ENCODE peak calls at places on chromosomes 16 and 17, in seven cellular contexts. W, K, U, M, R, B and O are unnamed samples. For H3K4me1 and H3K9me3, the result is how much of the 10 kb centered on the place peaks cover.

GRCh38 chr17:4704991-4705390 is 1.1 kb upstream of the PELP1 start:
- DNase-seq in R (no peak), M (no peak), W (no peak), B (no peak), K (no peak), U (no peak), O (no peak)

GRCh38 chr17:17868637-17869522 is 32.1 kb upstream of the SREBF1 start:
- DNase-seq in B (no peak), K (no peak), R (peak), W (no peak), M (no peak), U (peak), O (no peak)

GRCh38 chr16:53999123-53999522 is 287.5 kb downstream of the IRX3 start:
- DNase-seq in R (peak), B (no peak), K (no peak), M (no peak), U (no peak), W (no peak), O (no peak)

GRCh38 chr16:10218490-10219206 is 36.4 kb upstream of the GRIN2A start:
- DNase-seq in K (no peak), U (no peak), M (no peak), R (no peak), B (no peak), W (no peak), O (no peak)

GRCh38 chr16:2032285-2033056 is 5.8 kb downstream of the NHERF2 start:
- DNase-seq in W (no peak), U (no peak), M (no peak), R (no peak), B (no peak), K (no peak), O (peak)

GRCh38 chr17:65057520-65058075 is 1.1 kb upstream of the GNA13 start:
- DNase-seq in B (no peak), W (no peak), M (no peak), R (no peak), K (no peak), U (peak), O (peak)

GRCh38 chr16:11715246-11715947 is 27.3 kb downstream of the TXNDC11 start:
- DNase-seq in B (no peak), K (no peak), M (no peak), R (no peak), W (no peak), U (no peak), O (no peak)

GRCh38 chr16:14284930-14285541 is 213.9 kb downstream of the MRTFB start:
- DNase-seq in B (no peak), R (peak), W (peak), M (no peak), K (peak), U (no peak), O (no peak)

GRCh38 chr17:40307001-40307690 is 1.8 kb upstream of the RARA start:
- DNase-seq in U (peak), R (peak), B (peak), K (no peak), W (no peak), M (peak), O (peak)

GRCh38 chr16:11639925-11640899 is 28.0 kb upstream of the SNN start:
- DNase-seq in U (peak), B (no peak), R (peak), W (peak), K (peak), M (no peak), O (peak)

GRCh38 chr17:48517478-48517877 is 13.3 kb downstream of the HOXB1 start:
- DNase-seq in M (no peak), W (no peak), U (no peak), K (no peak), B (no peak), R (no peak), O (no peak)

GRCh38 chr17:6496636-6497441 is 52.6 kb downstream of the PIMREG start:
- DNase-seq in K (no peak), M (peak), R (no peak), B (no peak), U (no peak), W (no peak), O (no peak)

GRCh38 chr17:46106966-46107644 is 86.1 kb downstream of the KANSL1 start:
- DNase-seq in B (no peak), M (no peak), K (no peak), R (peak), U (no peak), W (no peak), O (no peak)

GRCh38 chr16:72967941-72968340 is 80.0 kb downstream of the ZFHX3 start:
- DNase-seq in W (no peak), U (no peak), K (no peak), R (no peak), B (no peak), M (no peak), O (no peak)

GRCh38 chr17:72187544-72187943 is 66.7 kb downstream of the SOX9 start:
- DNase-seq in W (no peak), K (peak), R (peak), M (no peak), U (no peak), B (no peak), O (peak)

GRCh38 chr16:46896314-46896968 is 12.3 kb downstream of the GPT2 start:
- DNase-seq in R (no peak), B (peak), K (no peak), U (no peak), W (no peak), M (no peak), O (no peak)

GRCh38 chr17:60678118-60678444 is 430 bp downstream of the BCAS3 start:
- DNase-seq in K (no peak), M (no peak), W (no peak), R (no peak), U (no peak), B (no peak), O (no peak)

GRCh38 chr17:78826836-78827509 is 13.6 kb downstream of the USP36 start:
- DNase-seq in M (no peak), K (peak), R (no peak), B (no peak), U (no peak), W (no peak), O (no peak)

GRCh38 chr16:21301168-21301894 is 23.2 kb upstream of the CRYM start:
- DNase-seq in B (peak), K (peak), U (peak), W (peak), M (peak), R (peak), O (peak)

GRCh38 chr16:68823401-68823800 is 19.9 kb upstream of the TANGO6 start:
- DNase-seq in W (no peak), M (no peak), K (no peak), B (no peak), U (no peak), R (peak), O (no peak)

GRCh38 chr16:22337849-22338248 is 36.6 kb downstream of the CDR2 start:
- DNase-seq in W (no peak), U (no peak), K (no peak), M (no peak), R (no peak), B (no peak), O (no peak)

GRCh38 chr17:9022553-9023388 is 1.5 kb downstream of the NTN1 start:
- DNase-seq in U (no peak), M (no peak), W (no peak), K (no peak), B (peak), R (peak), O (no peak)

GRCh38 chr17:38912221-38912813 is 13.1 kb upstream of the LASP1NB start:
- DNase-seq in U (peak), K (no peak), W (no peak), R (no peak), B (peak), M (peak), O (no peak)

GRCh38 chr17:63286254-63286653 is 159.9 kb downstream of the CYB561 start:
- DNase-seq in K (no peak), B (no peak), W (no peak), U (no peak), M (no peak), R (no peak), O (no peak)

GRCh38 chr16:22814330-22815105 is 556 bp downstream of the HS3ST2 start:
- DNase-seq in U (no peak), R (peak), K (peak), M (no peak), B (peak), W (no peak), O (no peak)

GRCh38 chr17:72387487-72387886 is 266.7 kb downstream of the SOX9 start:
- DNase-seq in R (no peak), B (no peak), K (no peak), W (peak), U (no peak), M (no peak), O (no peak)

GRCh38 chr16:68737046-68737729 is at the start of gene CDH1:
- DNase-seq in U (no peak), R (peak), W (peak), B (peak), K (no peak), M (peak), O (peak)

GRCh38 chr17:70473049-70473448 is 303.7 kb downstream of the KCNJ2 start:
- DNase-seq in M (no peak), K (no peak), U (no peak), B (no peak), W (no peak), R (no peak), O (no peak)

GRCh38 chr17:63419949-63420867 is 25.9 kb downstream of the CYB561 start:
- DNase-seq in K (no peak), M (no peak), B (no peak), U (no peak), R (no peak), W (no peak), O (no peak)

GRCh38 chr17:50213026-50214015 is 11.9 kb upstream of the COL1A1 start:
- DNase-seq in B (peak), K (peak), U (peak), R (peak), M (no peak), W (no peak), O (no peak)
- H3K4me1 ChIP-seq in B (under half), K (half or more), U (under half), R (under half), M (under half), W (under half), O (under half)

DNA sequence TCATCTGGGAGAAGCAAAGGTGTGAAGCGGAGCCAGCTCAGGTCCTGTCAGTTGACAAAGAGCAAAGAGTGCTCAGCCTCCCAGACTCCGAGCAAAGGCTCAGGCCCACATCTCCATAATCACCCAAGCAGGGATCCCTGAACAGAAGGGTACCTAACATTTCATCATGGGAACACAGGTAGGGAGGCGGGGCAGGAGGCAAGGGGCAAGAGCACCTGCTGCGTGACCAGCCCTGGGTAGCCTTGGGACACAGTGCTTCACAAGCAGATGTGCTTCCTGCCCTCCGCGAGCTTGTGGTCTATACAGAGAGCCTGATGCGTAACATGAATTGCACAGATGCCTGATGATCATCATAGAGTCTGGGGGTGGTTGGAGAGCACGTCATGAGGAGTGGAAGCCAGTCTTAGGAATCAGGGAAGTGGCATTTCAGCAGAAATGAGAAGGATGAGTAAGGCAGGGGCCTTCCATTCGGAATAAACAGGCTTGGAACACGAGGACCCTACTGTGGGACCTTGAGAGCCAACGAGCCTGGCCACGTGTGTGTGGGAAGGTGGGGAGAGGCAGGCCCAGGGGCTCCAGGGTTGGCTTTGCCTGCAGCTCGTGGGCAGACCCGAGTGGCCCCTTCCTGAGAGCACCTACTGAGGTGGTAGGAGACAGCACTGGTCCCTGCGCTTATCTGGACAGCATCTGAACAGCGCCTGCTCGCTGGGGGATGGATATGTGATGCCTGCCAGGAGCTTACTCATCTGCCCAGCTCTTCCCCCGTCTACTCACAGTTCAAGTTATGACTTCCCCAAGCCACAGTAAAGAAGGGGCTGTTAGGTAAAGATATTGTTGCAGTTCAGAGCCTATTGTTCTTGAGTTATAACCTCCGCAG is 125.8 kb downstream of the CCDC182 start:
- DNase-seq in M (no peak), R (no peak), U (no peak), W (no peak), K (no peak), B (peak), O (no peak)
- H3K9me3 ChIP-seq in M (under half), R (under half), U (under half), W (under half), K (under half), B (under half), O (under half)

GRCh38 chr17:2054740-2055493 is at the start of gene HIC1:
- DNase-seq in B (peak), U (peak), W (no peak), M (peak), R (peak), K (peak), O (peak)

GRCh38 chr17:2053380-2054261 is 1.3 kb upstream of the HIC1 start:
- DNase-seq in K (peak), R (peak), B (peak), W (no peak), U (peak), M (peak), O (peak)

GRCh38 chr17:2056221-2057129 is 1.6 kb downstream of the HIC1 start:
- DNase-seq in B (no peak), M (peak), R (peak), K (no peak), W (no peak), U (peak), O (no peak)

GRCh38 chr17:2055494-2056220 is 754 bp downstream of the HIC1 start:
- DNase-seq in M (peak), U (peak), B (no peak), K (no peak), R (no peak), W (no peak), O (peak)

DNA sequence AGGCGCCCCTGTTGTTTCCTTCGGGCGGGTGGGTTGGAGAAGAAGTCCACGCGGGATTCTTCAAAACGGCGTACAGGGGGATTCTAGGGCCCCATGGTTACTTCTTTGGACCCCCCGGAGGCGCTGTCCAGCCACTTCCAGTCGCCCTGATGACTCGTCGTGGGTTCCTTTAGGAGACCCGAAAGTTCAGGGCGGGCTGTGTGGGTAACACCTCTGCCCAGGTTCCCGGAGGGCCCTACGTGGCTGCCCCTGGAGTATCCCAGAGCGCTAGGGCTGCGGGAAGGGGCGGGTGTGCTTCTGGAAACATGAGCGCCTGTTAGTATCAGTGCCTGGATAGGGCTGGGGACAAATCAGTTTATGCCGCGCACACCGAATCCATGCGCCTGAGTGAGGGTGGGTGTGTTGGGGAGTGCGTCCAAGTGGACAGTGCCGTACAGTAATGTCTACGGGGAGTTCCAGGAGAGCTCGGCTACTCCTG is 602 bp upstream of the HIC1 start:
- DNase-seq in W (peak), K (peak), U (peak), B (peak), R (no peak), M (peak), O (peak)
- H3K4me3 ChIP-seq in W (peak), K (peak), U (peak), B (no peak), R (peak), M (peak), O (no peak)

DNA sequence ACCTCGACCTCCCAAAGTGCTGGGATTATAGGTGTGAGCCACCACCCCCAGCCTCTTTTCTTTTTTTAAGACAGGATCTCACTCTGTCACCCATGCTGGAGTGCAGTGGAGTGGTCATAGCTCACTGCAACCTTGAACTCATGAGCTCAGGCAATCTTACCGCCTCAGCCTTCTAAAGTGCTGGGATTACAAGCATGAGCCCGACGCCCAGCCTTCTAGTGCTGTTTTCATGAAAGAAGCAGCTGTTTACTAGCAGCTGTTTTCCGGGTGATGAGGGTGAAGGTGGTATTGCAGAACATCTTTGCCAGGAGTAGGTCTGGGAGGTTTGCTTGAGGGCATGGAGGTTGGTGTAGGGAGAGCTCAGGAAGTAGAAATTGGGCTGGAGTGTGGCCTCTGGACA is 2.0 kb downstream of the ADCY7 start:
- DNase-seq in K (no peak), B (no peak), M (no peak), U (no peak), R (no peak), W (no peak), O (peak)
- H3K4me1 ChIP-seq in K (under half), B (under half), M (under half), U (under half), R (under half), W (under half), O (under half)

GRCh38 chr16:24572069-24572468 is 32.7 kb downstream of the RBBP6 start:
- DNase-seq in W (no peak), M (no peak), U (no peak), K (no peak), R (no peak), B (no peak), O (no peak)
- H3K9me3 ChIP-seq in W (under half), M (under half), U (under half), K (under half), R (under half), B (under half), O (under half)

GRCh38 chr16:57800213-57801097 is 1.8 kb downstream of the KIFC3 start:
- DNase-seq in K (no peak), W (no peak), M (peak), B (peak), R (no peak), U (no peak), O (peak)
- H3K4me3 ChIP-seq in K (peak), W (peak), M (no peak), B (peak), R (no peak), U (no peak), O (no peak)